ENCODE peak calls at places on chromosomes 6 and 20, in six cellular contexts. One of them, this sample, is unnamed.

GRCh38 chr6:16430661-16431089 is 192.3 kb downstream of the GMPR start:
- DNase-seq in Kasumi-1: no peak
- DNase-seq in HFFc6: no peak
- DNase-seq in endodermal cell: no peak
- DNase-seq in left ventricle myocardium inferior: no peak
- DNase-seq in left lung: no peak
- DNase-seq in this sample: no peak

GRCh38 chr6:101083533-101084172 is 202.5 kb upstream of the ASCC3 start:
- DNase-seq in Kasumi-1: no peak
- DNase-seq in HFFc6: peak; percentile 93
- DNase-seq in endodermal cell: no peak
- DNase-seq in left ventricle myocardium inferior: no peak
- DNase-seq in left lung: no peak
- DNase-seq in this sample: no peak

GRCh38 chr6:5637714-5638113 is 369.0 kb downstream of the NRN1 start:
- DNase-seq in Kasumi-1: no peak
- DNase-seq in HFFc6: no peak
- DNase-seq in endodermal cell: no peak
- DNase-seq in left ventricle myocardium inferior: no peak
- DNase-seq in left lung: no peak
- DNase-seq in this sample: no peak

GRCh38 chr6:14270925-14271791 is 153.6 kb downstream of the CD83 start:
- DNase-seq in Kasumi-1: peak; percentile 68
- DNase-seq in HFFc6: peak; percentile 86
- DNase-seq in endodermal cell: peak; percentile 45
- DNase-seq in left ventricle myocardium inferior: no peak
- DNase-seq in left lung: peak; percentile 62
- DNase-seq in this sample: no peak

GRCh38 chr6:43113431-43114260 is 37.5 kb downstream of the PTK7 start:
- DNase-seq in Kasumi-1: no peak
- DNase-seq in HFFc6: no peak
- DNase-seq in endodermal cell: no peak
- DNase-seq in left ventricle myocardium inferior: no peak
- DNase-seq in left lung: no peak
- DNase-seq in this sample: no peak

GRCh38 chr6:62285612-62286469 is at the start of gene KHDRBS2:
- DNase-seq in Kasumi-1: peak; percentile 94
- DNase-seq in HFFc6: no peak
- DNase-seq in endodermal cell: peak; percentile 99
- DNase-seq in left ventricle myocardium inferior: peak; percentile 76
- DNase-seq in left lung: peak; percentile 91
- DNase-seq in this sample: peak; percentile 88

GRCh38 chr6:1604347-1604990 is 5.2 kb upstream of the FOXC1 start:
- DNase-seq in Kasumi-1: peak; percentile 38
- DNase-seq in HFFc6: no peak
- DNase-seq in endodermal cell: peak; percentile 94
- DNase-seq in left ventricle myocardium inferior: no peak
- DNase-seq in left lung: no peak
- DNase-seq in this sample: peak; percentile 89

GRCh38 chr20:61654726-61655125 is 402.7 kb downstream of the CDH4 start:
- DNase-seq in Kasumi-1: no peak
- DNase-seq in HFFc6: no peak
- DNase-seq in endodermal cell: no peak
- DNase-seq in left ventricle myocardium inferior: no peak
- DNase-seq in left lung: no peak
- DNase-seq in this sample: peak; percentile 51

GRCh38 chr6:35532141-35532540 is 19.4 kb upstream of the TULP1 start:
- DNase-seq in Kasumi-1: no peak
- DNase-seq in HFFc6: no peak
- DNase-seq in endodermal cell: no peak
- DNase-seq in left ventricle myocardium inferior: no peak
- DNase-seq in left lung: no peak
- DNase-seq in this sample: no peak

GRCh38 chr6:142943746-142944125 is 1.2 kb downstream of the HIVEP2 start:
- DNase-seq in Kasumi-1: no peak
- DNase-seq in HFFc6: no peak
- DNase-seq in endodermal cell: peak; percentile 68
- DNase-seq in left ventricle myocardium inferior: no peak
- DNase-seq in left lung: no peak
- DNase-seq in this sample: no peak

GRCh38 chr6:26033942-26034354 is 53.3 kb upstream of the HFE start:
- DNase-seq in Kasumi-1: peak; percentile 57
- DNase-seq in HFFc6: no peak
- DNase-seq in endodermal cell: peak; percentile 71
- DNase-seq in left ventricle myocardium inferior: no peak
- DNase-seq in left lung: no peak
- DNase-seq in this sample: no peak

GRCh38 chr6:48817714-48818113 is 645.3 kb downstream of the MMUT start:
- DNase-seq in Kasumi-1: no peak
- DNase-seq in HFFc6: peak; percentile 19
- DNase-seq in endodermal cell: no peak
- DNase-seq in left ventricle myocardium inferior: no peak
- DNase-seq in left lung: no peak
- DNase-seq in this sample: no peak

GRCh38 chr6:30819287-30819917 is 64.9 kb upstream of the DDR1 start:
- DNase-seq in Kasumi-1: no peak
- DNase-seq in HFFc6: no peak
- DNase-seq in endodermal cell: no peak
- DNase-seq in left ventricle myocardium inferior: no peak
- DNase-seq in left lung: no peak
- DNase-seq in this sample: no peak

GRCh38 chr20:39019805-39020325 is 57.7 kb downstream of the DHX35 start:
- DNase-seq in Kasumi-1: no peak
- DNase-seq in HFFc6: no peak
- DNase-seq in endodermal cell: no peak
- DNase-seq in left ventricle myocardium inferior: no peak
- DNase-seq in left lung: no peak
- DNase-seq in this sample: no peak

GRCh38 chr6:33771342-33772113 is 17.4 kb downstream of the LEMD2 start:
- DNase-seq in Kasumi-1: peak; percentile 67
- DNase-seq in HFFc6: peak; percentile 97
- DNase-seq in endodermal cell: peak; percentile 95
- DNase-seq in left ventricle myocardium inferior: peak; percentile 62
- DNase-seq in left lung: peak; percentile 71
- DNase-seq in this sample: peak; percentile 86

GRCh38 chr20:32152421-32153155 is 43.1 kb downstream of the TM9SF4 start:
- DNase-seq in Kasumi-1: no peak
- DNase-seq in HFFc6: no peak
- DNase-seq in endodermal cell: peak; percentile 58
- DNase-seq in left ventricle myocardium inferior: no peak
- DNase-seq in left lung: no peak
- DNase-seq in this sample: no peak

GRCh38 chr6:31655349-31656237 is at the start of gene APOM:
- DNase-seq in Kasumi-1: no peak
- DNase-seq in HFFc6: no peak
- DNase-seq in endodermal cell: no peak
- DNase-seq in left ventricle myocardium inferior: no peak
- DNase-seq in left lung: no peak
- DNase-seq in this sample: no peak

GRCh38 chr20:18431206-18431605 is 35.6 kb downstream of the DZANK1 start:
- DNase-seq in Kasumi-1: no peak
- DNase-seq in HFFc6: no peak
- DNase-seq in endodermal cell: peak; percentile 63
- DNase-seq in left ventricle myocardium inferior: no peak
- DNase-seq in left lung: no peak
- DNase-seq in this sample: no peak

GRCh38 chr20:59365611-59366284 is 65.3 kb downstream of the EDN3 start:
- DNase-seq in Kasumi-1: no peak
- DNase-seq in HFFc6: no peak
- DNase-seq in endodermal cell: no peak
- DNase-seq in left ventricle myocardium inferior: no peak
- DNase-seq in left lung: no peak
- DNase-seq in this sample: no peak

GRCh38 chr6:11008821-11009220 is 35.3 kb downstream of the ELOVL2 start:
- DNase-seq in Kasumi-1: no peak
- DNase-seq in HFFc6: no peak
- DNase-seq in endodermal cell: no peak
- DNase-seq in left ventricle myocardium inferior: no peak
- DNase-seq in left lung: no peak
- DNase-seq in this sample: no peak

GRCh38 chr20:58169441-58169840 is 59.0 kb downstream of the ANKRD60 start:
- DNase-seq in Kasumi-1: no peak
- DNase-seq in HFFc6: peak; percentile 59
- DNase-seq in endodermal cell: no peak
- DNase-seq in left ventricle myocardium inferior: no peak
- DNase-seq in left lung: no peak
- DNase-seq in this sample: no peak

GRCh38 chr6:137637161-137637560 is 143.0 kb upstream of the OLIG3 start:
- DNase-seq in Kasumi-1: peak; percentile 30
- DNase-seq in HFFc6: peak; percentile 82
- DNase-seq in endodermal cell: no peak
- DNase-seq in left ventricle myocardium inferior: no peak
- DNase-seq in left lung: peak; percentile 35
- DNase-seq in this sample: no peak

GRCh38 chr6:143027058-143027457 is 33.6 kb upstream of the AIG1 start:
- DNase-seq in Kasumi-1: no peak
- DNase-seq in HFFc6: peak; percentile 9
- DNase-seq in endodermal cell: peak; percentile 85
- DNase-seq in left ventricle myocardium inferior: peak; percentile 28
- DNase-seq in left lung: no peak
- DNase-seq in this sample: peak; percentile 60

GRCh38 chr20:20969701-20970100 is 136.5 kb downstream of the LINC00237 start:
- DNase-seq in Kasumi-1: no peak
- DNase-seq in HFFc6: no peak
- DNase-seq in endodermal cell: no peak
- DNase-seq in left ventricle myocardium inferior: no peak
- DNase-seq in left lung: no peak
- DNase-seq in this sample: no peak

GRCh38 chr6:160180706-160181105 is 59.1 kb downstream of the SLC22A1 start:
- DNase-seq in Kasumi-1: no peak
- DNase-seq in HFFc6: no peak
- DNase-seq in endodermal cell: no peak
- DNase-seq in left ventricle myocardium inferior: no peak
- DNase-seq in left lung: no peak
- DNase-seq in this sample: no peak

GRCh38 chr6:81572020-81572419 is 180.5 kb downstream of the TENT5A start:
- DNase-seq in Kasumi-1: no peak
- DNase-seq in HFFc6: no peak
- DNase-seq in endodermal cell: no peak
- DNase-seq in left ventricle myocardium inferior: no peak
- DNase-seq in left lung: no peak
- DNase-seq in this sample: no peak